ENCODE peak calls at places on chromosome 5, in ten cellular contexts. U, O, T, A, S, J, E, D, F and L are unnamed samples.

GRCh38 chr5:178129296-178129695 is 1.5 kb upstream of the RMND5B start:
- DNase-seq in U (no peak), O (no peak), T (no peak), A (no peak), S (no peak), J (no peak), E (no peak), D (no peak), F (no peak), L (no peak)

GRCh38 chr5:50921366-50922133 is 255.1 kb downstream of the PARP8 start:
- DNase-seq in U (no peak), O (no peak), T (no peak), A (no peak), S (no peak), J (no peak), E (no peak), D (no peak), F (no peak), L (no peak)

GRCh38 chr5:67053229-67053628 is 143.4 kb downstream of the CD180 start:
- DNase-seq in U (no peak), O (no peak), T (no peak), A (no peak), S (no peak), J (no peak), E (no peak), D (no peak), F (no peak), L (no peak)

GRCh38 chr5:170330568-170331054 is 33.0 kb upstream of the LCP2 start:
- DNase-seq in U (no peak), O (no peak), T (no peak), A (no peak), S (no peak), J (no peak), E (no peak), D (peak; percentile 55), F (no peak), L (no peak)

GRCh38 chr5:154714271-154714986 is 40.7 kb upstream of the LARP1 start:
- DNase-seq in U (peak; percentile 55), O (peak; percentile 29), T (no peak), A (peak; percentile 52), S (peak; percentile 60), J (no peak), E (no peak), D (peak; percentile 15), F (peak; percentile 58), L (no peak)

GRCh38 chr5:122267195-122267594 is 44.8 kb upstream of the SNCAIP start:
- DNase-seq in U (no peak), O (no peak), T (no peak), A (no peak), S (no peak), J (no peak), E (no peak), D (no peak), F (no peak), L (no peak)

GRCh38 chr5:151012857-151013256 is 7.5 kb upstream of the GPX3 start:
- DNase-seq in U (no peak), O (no peak), T (no peak), A (no peak), S (no peak), J (peak; percentile 18), E (no peak), D (no peak), F (no peak), L (no peak)

GRCh38 chr5:112511920-112512319 is 92.8 kb upstream of the EPB41L4A start:
- DNase-seq in U (no peak), O (no peak), T (no peak), A (no peak), S (no peak), J (no peak), E (no peak), D (no peak), F (no peak), L (no peak)

GRCh38 chr5:82278711-82279370 is 687 bp upstream of the RPS23 start:
- DNase-seq in U (no peak), O (no peak), T (no peak), A (no peak), S (no peak), J (no peak), E (no peak), D (no peak), F (no peak), L (no peak)